ENCODE peak calls at places on chromosomes 16 and 17, in seven cellular contexts. I is cardiac fibroblast; P is astrocyte of the cerebellum; B is AG08395; X is uterus; Y is GM23248; H is stimulated activated naive B cell treated with anti-CD40 and anti-IgM and Interleukin-4, amounts not matched to agents 10 μg/mL and 1 μg/mL and 100 μg/mL, for 72 hours. G is an unnamed sample.

GRCh38 chr17:82213251-82214011 is 789 bp upstream of the CCDC57 start:
- DNase-seq in I (peak), P (peak), B (peak), X (peak), Y (peak), H (peak), G (peak)

GRCh38 chr17:76548378-76549214 is 8.8 kb downstream of the PRCD start:
- DNase-seq in I (no peak), P (no peak), B (no peak), X (no peak), Y (no peak), H (no peak), G (no peak)

GRCh38 chr16:84058211-84058610 is 15.6 kb upstream of the SLC38A8 start:
- DNase-seq in I (no peak), P (no peak), B (no peak), X (no peak), Y (no peak), H (no peak), G (no peak)

GRCh38 chr17:77467513-77467912 is 326.7 kb downstream of the SEC14L1 start:
- DNase-seq in I (no peak), P (no peak), B (no peak), X (no peak), Y (no peak), H (no peak), G (no peak)

GRCh38 chr16:60681014-60681413 is 1355.2 kb downstream of the CDH8 start:
- DNase-seq in I (no peak), P (no peak), B (no peak), X (no peak), Y (no peak), H (no peak), G (no peak)

GRCh38 chr17:72494576-72494975 is 373.8 kb downstream of the SOX9 start:
- DNase-seq in I (no peak), P (no peak), B (no peak), X (no peak), Y (no peak), H (no peak), G (no peak)

GRCh38 chr17:82110298-82110697 is 12.3 kb upstream of the FASN start:
- DNase-seq in I (no peak), P (no peak), B (no peak), X (no peak), Y (no peak), H (no peak), G (no peak)

GRCh38 chr17:16475196-16475704 is 16.7 kb downstream of the LRRC75A start:
- DNase-seq in I (no peak), P (no peak), B (no peak), X (no peak), Y (no peak), H (no peak), G (no peak)

GRCh38 chr17:9968881-9969280 is 63.8 kb upstream of the RCVRN start:
- DNase-seq in I (peak), P (no peak), B (no peak), X (no peak), Y (peak), H (no peak), G (peak)

GRCh38 chr16:30005341-30006094 is 5.3 kb downstream of the DOC2A start:
- DNase-seq in I (peak), P (no peak), B (peak), X (peak), Y (peak), H (no peak), G (peak)

GRCh38 chr17:49575524-49576120 is at the start of gene NXPH3:
- DNase-seq in I (peak), P (no peak), B (peak), X (peak), Y (peak), H (peak), G (peak)

GRCh38 chr16:69113216-69113615 is 7.8 kb downstream of the HAS3 start:
- DNase-seq in I (no peak), P (no peak), B (no peak), X (no peak), Y (no peak), H (no peak), G (no peak)

GRCh38 chr16:84453061-84453752 is 51.3 kb downstream of the MEAK7 start:
- DNase-seq in I (no peak), P (no peak), B (no peak), X (no peak), Y (no peak), H (no peak), G (no peak)

G was measured in AG10803.